ENCODE peak calls at places on chromosome 11, in seven cellular contexts. F, N, I, Z, K, X and S are unnamed samples.

GRCh38 chr11:63769044-63769718 is 606 bp upstream of the ZFTA start:
- DNase-seq in F (peak; percentile 80), N (peak; percentile 84), I (no peak), Z (no peak), K (no peak), X (peak; percentile 51), S (no peak)

GRCh38 chr11:110087820-110088534 is 5.2 kb upstream of the ZC3H12C start:
- DNase-seq in F (no peak), N (no peak), I (no peak), Z (peak; percentile 28), K (no peak), X (no peak), S (no peak)

GRCh38 chr11:130246719-130247118 is 68.0 kb downstream of the ZBTB44 start:
- DNase-seq in F (no peak), N (no peak), I (no peak), Z (peak; percentile 0), K (no peak), X (no peak), S (no peak)

GRCh38 chr11:78132475-78132874 is 7.0 kb downstream of the ALG8 start:
- DNase-seq in F (no peak), N (no peak), I (no peak), Z (no peak), K (no peak), X (no peak), S (no peak)

GRCh38 chr11:71330996-71331395 is 78.6 kb upstream of the SHANK2 start:
- DNase-seq in F (no peak), N (no peak), I (no peak), Z (no peak), K (peak; percentile 11), X (no peak), S (no peak)

GRCh38 chr11:88501535-88501934 is 164.0 kb upstream of the CTSC start:
- DNase-seq in F (no peak), N (no peak), I (no peak), Z (no peak), K (no peak), X (no peak), S (no peak)

GRCh38 chr11:80330302-80330701 is 889.5 kb upstream of the TENM4 start:
- DNase-seq in F (no peak), N (no peak), I (no peak), Z (no peak), K (no peak), X (no peak), S (no peak)

GRCh38 chr11:64762916-64763803 is 3.4 kb upstream of the PYGM start:
- DNase-seq in F (peak; percentile 24), N (peak; percentile 71), I (no peak), Z (peak; percentile 98), K (peak; percentile 23), X (peak; percentile 35), S (no peak)

GRCh38 chr11:100622404-100622803 is 64.7 kb upstream of the ARHGAP42 start:
- DNase-seq in F (no peak), N (no peak), I (no peak), Z (no peak), K (no peak), X (no peak), S (no peak)

GRCh38 chr11:100619484-100619883 is 67.6 kb upstream of the ARHGAP42 start:
- DNase-seq in F (no peak), N (no peak), I (no peak), Z (no peak), K (no peak), X (peak; percentile 23), S (no peak)

GRCh38 chr11:100625041-100625440 is 62.0 kb upstream of the ARHGAP42 start:
- DNase-seq in F (no peak), N (no peak), I (no peak), Z (no peak), K (no peak), X (peak; percentile 23), S (no peak)

GRCh38 chr11:100629671-100630070 is 57.4 kb upstream of the ARHGAP42 start:
- DNase-seq in F (no peak), N (no peak), I (peak; percentile 47), Z (no peak), K (no peak), X (no peak), S (no peak)

GRCh38 chr11:100624346-100624745 is 62.7 kb upstream of the ARHGAP42 start:
- DNase-seq in F (no peak), N (no peak), I (no peak), Z (no peak), K (no peak), X (no peak), S (no peak)
- H3K9me3 ChIP-seq in F (no peaks in the 10 kb centered on the region), N (peaks cover 2% of the 10 kb centered on the region), I (no peaks in the 10 kb centered on the region), Z (no peaks in the 10 kb centered on the region), K (peaks cover 32% of the 10 kb centered on the region), X (no peaks in the 10 kb centered on the region), S (peaks cover 3% of the 10 kb centered on the region)

GRCh38 chr11:36818410-36818809 is 220.4 kb upstream of the RAG2 start:
- DNase-seq in F (no peak), N (no peak), I (peak; percentile 37), Z (peak; percentile 2), K (no peak), X (no peak), S (peak; percentile 25)
- H3K4me1 ChIP-seq in F (no peaks in the 10 kb centered on the region), N (no peaks in the 10 kb centered on the region), I (no peaks in the 10 kb centered on the region), Z (no peaks in the 10 kb centered on the region), K (no peaks in the 10 kb centered on the region), X (no peaks in the 10 kb centered on the region), S (no peaks in the 10 kb centered on the region)

GRCh38 chr11:44609783-44610155 is 44.3 kb downstream of the CD82 start:
- DNase-seq in F (no peak), N (no peak), I (no peak), Z (no peak), K (no peak), X (no peak), S (no peak)
- H3K27ac ChIP-seq in F (no peak overlapping the region), N (no peak overlapping the region), I (no peak overlapping the region), Z (no peak overlapping the region), K (peak overlapping the region; percentile 37), X (no peak overlapping the region), S (no peak overlapping the region)

GRCh38 chr11:6502382-6502781 is 5.3 kb downstream of the DNHD1 start:
- DNase-seq in F (no peak), N (no peak), I (no peak), Z (no peak), K (no peak), X (no peak), S (no peak)

GRCh38 chr11:6505577-6506240 is 8.6 kb downstream of the DNHD1 start:
- DNase-seq in F (no peak), N (no peak), I (peak; percentile 54), Z (peak; percentile 16), K (no peak), X (peak; percentile 29), S (peak; percentile 25)
- H3K9me3 ChIP-seq in F (no peaks in the 10 kb centered on the region), N (no peaks in the 10 kb centered on the region), I (no peaks in the 10 kb centered on the region), Z (no peaks in the 10 kb centered on the region), K (no peaks in the 10 kb centered on the region), X (no peaks in the 10 kb centered on the region), S (no peaks in the 10 kb centered on the region)

GRCh38 chr11:94676769-94677168 is 91.4 kb upstream of the AMOTL1 start:
- DNase-seq in F (no peak), N (no peak), I (no peak), Z (no peak), K (no peak), X (no peak), S (no peak)

GRCh38 chr11:94675239-94675638 is 92.9 kb upstream of the AMOTL1 start:
- DNase-seq in F (no peak), N (no peak), I (no peak), Z (no peak), K (no peak), X (no peak), S (no peak)

GRCh38 chr11:94674005-94674491 is 94.1 kb upstream of the AMOTL1 start:
- DNase-seq in F (no peak), N (no peak), I (no peak), Z (no peak), K (no peak), X (no peak), S (no peak)

GRCh38 chr11:94673353-94673752 is 94.8 kb upstream of the AMOTL1 start:
- DNase-seq in F (no peak), N (no peak), I (no peak), Z (no peak), K (no peak), X (no peak), S (no peak)

GRCh38 chr11:94675788-94676187 is 92.4 kb upstream of the AMOTL1 start:
- DNase-seq in F (no peak), N (no peak), I (no peak), Z (no peak), K (no peak), X (no peak), S (no peak)
- H3K4me1 ChIP-seq in F (no peaks in the 10 kb centered on the region), N (peaks cover 3% of the 10 kb centered on the region), I (no peaks in the 10 kb centered on the region), Z (no peaks in the 10 kb centered on the region), K (peaks cover 6% of the 10 kb centered on the region), X (no peaks in the 10 kb centered on the region), S (peaks cover 1% of the 10 kb centered on the region)

GRCh38 chr11:47981667-47982404 is 1.5 kb downstream of the PTPRJ start:
- DNase-seq in F (peak; percentile 70), N (no peak), I (peak; percentile 39), Z (no peak), K (no peak), X (no peak), S (no peak)
- H3K27ac ChIP-seq in F (peak overlapping the region; percentile 30), N (no peak overlapping the region), I (peak overlapping the region; percentile 94), Z (peak overlapping the region; percentile 54), K (peak overlapping the region; percentile 89), X (no peak overlapping the region), S (no peak overlapping the region)

GRCh38 chr11:42138454-42138853 is 679.0 kb upstream of the LRRC4C start:
- DNase-seq in F (no peak), N (no peak), I (no peak), Z (no peak), K (no peak), X (no peak), S (no peak)
- H3K9me3 ChIP-seq in F (no peaks in the 10 kb centered on the region), N (no peaks in the 10 kb centered on the region), I (no peaks in the 10 kb centered on the region), Z (no peaks in the 10 kb centered on the region), K (no peaks in the 10 kb centered on the region), X (no peaks in the 10 kb centered on the region), S (no peaks in the 10 kb centered on the region)

DNA sequence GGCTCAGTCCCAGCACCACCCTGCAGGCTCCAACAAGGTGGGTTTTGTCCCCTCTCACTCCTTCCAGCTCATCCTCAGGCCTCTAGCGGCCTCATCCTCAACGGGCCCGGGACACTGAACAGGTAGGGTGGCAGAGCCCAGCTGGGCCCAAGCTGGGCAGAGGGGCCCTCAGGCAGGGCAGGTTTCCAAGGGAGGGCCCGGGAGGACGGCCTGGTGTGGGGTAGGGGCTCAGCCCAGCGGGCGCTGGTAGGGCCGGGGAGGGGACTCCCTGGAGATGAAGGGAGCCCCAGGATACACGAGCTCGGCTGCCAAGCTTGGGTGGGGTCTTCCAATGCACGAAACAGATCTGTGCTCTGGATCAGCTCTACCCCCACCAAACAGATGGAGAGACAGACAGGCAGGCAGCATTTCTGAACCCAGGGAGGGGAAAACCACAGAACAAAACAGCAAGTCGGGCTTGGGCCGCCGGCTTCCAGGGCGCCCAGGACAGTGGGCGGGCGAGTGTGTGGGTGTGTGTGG is 2.6 kb upstream of the IFITM10 start:
- DNase-seq in F (no peak), N (peak; percentile 58), I (no peak), Z (no peak), K (no peak), X (no peak), S (no peak)
- H3K4me1 ChIP-seq in F (no peaks in the 10 kb centered on the region), N (peaks cover 9% of the 10 kb centered on the region), I (peaks cover 32% of the 10 kb centered on the region), Z (peaks cover 31% of the 10 kb centered on the region), K (peaks cover 80% of the 10 kb centered on the region), X (peaks cover 11% of the 10 kb centered on the region), S (peaks cover 2% of the 10 kb centered on the region)

GRCh38 chr11:94885581-94885980 is 87.8 kb downstream of the CWC15 start:
- DNase-seq in F (no peak), N (no peak), I (no peak), Z (no peak), K (no peak), X (no peak), S (no peak)
- H3K27ac ChIP-seq in F (no peak overlapping the region), N (no peak overlapping the region), I (no peak overlapping the region), Z (no peak overlapping the region), K (no peak overlapping the region), X (no peak overlapping the region), S (no peak overlapping the region)